ENCODE peak calls at places on chromosomes 3 and 15, in six cellular contexts. A is stomach, C is SK-N-MC, F is upper lobe of right lung, R is WERI-Rb-1, Z is small intestine. L is an unnamed sample.

GRCh38 chr15:79769933-79770332 is 126.9 kb downstream of the MTHFS start:
- DNase-seq in Z (no peak), C (no peak), R (no peak), F (no peak), A (no peak), L (no peak)

GRCh38 chr3:60469481-60469880 is 781.8 kb downstream of the FHIT start:
- DNase-seq in F (no peak), Z (no peak), A (no peak), C (no peak), R (no peak), L (no peak)

GRCh38 chr15:33680336-33680735 is 288.0 kb upstream of the CHRM5 start:
- DNase-seq in C (no peak), F (no peak), A (no peak), R (no peak), Z (no peak), L (no peak)

GRCh38 chr15:73244333-73244732 is 124.4 kb downstream of the HCN4 start:
- DNase-seq in Z (peak), A (no peak), F (no peak), R (peak), C (no peak), L (no peak)

GRCh38 chr3:23778451-23778850 is 27.3 kb upstream of the UBE2E1 start:
- DNase-seq in R (no peak), A (no peak), C (no peak), Z (no peak), F (no peak), L (no peak)

GRCh38 chr3:187702507-187703033 is at the start of gene RTP2:
- DNase-seq in F (no peak), Z (no peak), C (no peak), A (no peak), R (no peak), L (no peak)

GRCh38 chr3:70261283-70261682 is 51.2 kb downstream of the MDFIC2 start:
- DNase-seq in A (no peak), C (no peak), R (no peak), F (no peak), Z (peak), L (no peak)

GRCh38 chr3:122739172-122739571 is 54.5 kb downstream of the HSPBAP1 start:
- DNase-seq in C (no peak), Z (no peak), R (no peak), F (no peak), A (no peak), L (no peak)

GRCh38 chr3:98770261-98771039 is 7.3 kb downstream of the ST3GAL6 start:
- DNase-seq in C (no peak), R (no peak), A (peak), F (no peak), Z (no peak), L (peak)

GRCh38 chr3:82977871-82978270 is 1216.4 kb upstream of the GBE1 start:
- DNase-seq in Z (no peak), F (no peak), R (no peak), C (no peak), A (no peak), L (no peak)

GRCh38 chr15:68100194-68100593 is 46.1 kb downstream of the PIAS1 start:
- DNase-seq in Z (no peak), A (no peak), F (no peak), C (no peak), R (no peak), L (no peak)

GRCh38 chr15:56739964-56740640 is 6.8 kb upstream of the ZNF280D start:
- DNase-seq in C (no peak), F (no peak), Z (no peak), R (no peak), A (no peak), L (no peak)

GRCh38 chr3:60017631-60018030 is 967.8 kb upstream of the CFAP20DC start:
- DNase-seq in C (no peak), F (no peak), R (no peak), Z (peak), A (no peak), L (no peak)

GRCh38 chr3:32239638-32240550 is 1.4 kb downstream of the CMTM8 start:
- DNase-seq in F (no peak), A (peak), R (peak), Z (peak), C (no peak), L (no peak)

GRCh38 chr3:86990171-86990733 is 697 bp downstream of the VGLL3 start:
- DNase-seq in R (peak), Z (peak), A (peak), F (peak), C (no peak), L (peak)

GRCh38 chr15:59688383-59688887 is 685 bp downstream of the BNIP2 start:
- DNase-seq in F (no peak), R (no peak), A (no peak), C (no peak), Z (peak), L (no peak)

GRCh38 chr3:126937533-126938432 is 45.1 kb upstream of the PLXNA1 start:
- DNase-seq in C (no peak), F (no peak), A (no peak), Z (no peak), R (no peak), L (no peak)

GRCh38 chr3:14376348-14377043 is 25.9 kb upstream of the SLC6A6 start:
- DNase-seq in C (no peak), A (no peak), F (no peak), Z (no peak), R (peak), L (no peak)

GRCh38 chr15:25727867-25728600 is 135.1 kb downstream of the ATP10A start:
- DNase-seq in F (no peak), A (peak), Z (no peak), R (no peak), C (no peak), L (no peak)

GRCh38 chr3:178036745-178037144 is 499.5 kb upstream of the KCNMB2 start:
- DNase-seq in Z (no peak), A (no peak), R (no peak), F (no peak), C (no peak), L (no peak)

GRCh38 chr3:39707314-39707909 is 102.0 kb upstream of the MYRIP start:
- DNase-seq in F (no peak), A (no peak), Z (peak), R (no peak), C (no peak), L (no peak)

GRCh38 chr3:27380433-27381357 is 11.5 kb upstream of the NEK10 start:
- DNase-seq in F (no peak), R (no peak), Z (no peak), A (no peak), C (no peak), L (no peak)

GRCh38 chr15:88115529-88116152 is 140.9 kb downstream of the NTRK3 start:
- DNase-seq in F (no peak), Z (peak), C (no peak), A (no peak), R (no peak), L (no peak)

GRCh38 chr3:197363553-197364409 is 65.4 kb upstream of the DLG1 start:
- DNase-seq in Z (no peak), C (no peak), A (peak), R (no peak), F (peak), L (no peak)

GRCh38 chr3:110810356-110810755 is 261.3 kb upstream of the NECTIN3 start:
- DNase-seq in F (no peak), A (no peak), C (no peak), Z (no peak), R (no peak), L (no peak)

GRCh38 chr3:123246846-123247245 is 45.1 kb downstream of the SEC22A start:
- DNase-seq in R (no peak), C (no peak), Z (peak), F (no peak), A (no peak), L (no peak)

GRCh38 chr3:23806322-23807160 is 786 bp downstream of the UBE2E1 start:
- DNase-seq in Z (no peak), R (peak), F (peak), A (no peak), C (no peak), L (peak)

GRCh38 chr15:73840771-73841170 is 32.6 kb upstream of the TBC1D21 start:
- DNase-seq in F (no peak), A (no peak), C (no peak), R (no peak), Z (no peak), L (no peak)

GRCh38 chr15:82105458-82106205 is 59.8 kb upstream of the MEX3B start:
- DNase-seq in C (no peak), R (peak), Z (peak), A (no peak), F (no peak), L (no peak)

GRCh38 chr15:71051539-71051938 is 63.7 kb upstream of the THSD4 start:
- DNase-seq in A (no peak), F (no peak), Z (no peak), C (no peak), R (no peak), L (no peak)

GRCh38 chr3:128095222-128095703 is 28.3 kb downstream of the RUVBL1 start:
- DNase-seq in Z (peak), A (peak), R (peak), C (no peak), F (peak), L (peak)
- H3K27ac ChIP-seq in Z (no peak), A (no peak), R (peak), C (no peak), F (no peak), L (no peak)

DNA sequence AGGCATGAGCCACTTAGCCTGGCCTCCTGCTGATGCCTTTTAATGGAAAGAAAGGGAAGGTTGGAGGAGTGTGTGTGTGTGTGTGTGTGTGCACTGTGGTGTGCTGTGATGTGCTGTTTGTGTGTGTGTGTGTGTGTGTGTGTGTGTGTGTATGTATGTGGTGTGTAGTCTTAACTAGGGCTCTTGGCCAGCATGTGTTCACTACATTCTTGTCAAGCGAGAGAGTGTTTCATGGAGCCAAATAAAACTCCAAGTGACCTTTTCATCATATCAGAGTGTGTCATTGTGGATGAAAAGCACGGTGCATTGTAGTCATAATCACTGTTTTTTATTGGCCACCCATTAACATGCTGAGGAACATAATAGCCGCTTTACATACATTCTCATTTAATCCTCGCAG is 30.8 kb upstream of the BHLHE40 start:
- DNase-seq in C (no peak), R (no peak), F (no peak), Z (no peak), A (no peak), L (no peak)
- H3K27ac ChIP-seq in C (no peak), R (no peak), F (no peak), Z (no peak), A (no peak), L (no peak)

GRCh38 chr3:142209655-142210054 is 15.7 kb downstream of the GK5 start:
- DNase-seq in R (no peak), Z (peak), F (no peak), A (no peak), C (no peak), L (no peak)
- H3K27ac ChIP-seq in R (no peak), Z (no peak), F (no peak), A (no peak), C (peak), L (no peak)

DNA sequence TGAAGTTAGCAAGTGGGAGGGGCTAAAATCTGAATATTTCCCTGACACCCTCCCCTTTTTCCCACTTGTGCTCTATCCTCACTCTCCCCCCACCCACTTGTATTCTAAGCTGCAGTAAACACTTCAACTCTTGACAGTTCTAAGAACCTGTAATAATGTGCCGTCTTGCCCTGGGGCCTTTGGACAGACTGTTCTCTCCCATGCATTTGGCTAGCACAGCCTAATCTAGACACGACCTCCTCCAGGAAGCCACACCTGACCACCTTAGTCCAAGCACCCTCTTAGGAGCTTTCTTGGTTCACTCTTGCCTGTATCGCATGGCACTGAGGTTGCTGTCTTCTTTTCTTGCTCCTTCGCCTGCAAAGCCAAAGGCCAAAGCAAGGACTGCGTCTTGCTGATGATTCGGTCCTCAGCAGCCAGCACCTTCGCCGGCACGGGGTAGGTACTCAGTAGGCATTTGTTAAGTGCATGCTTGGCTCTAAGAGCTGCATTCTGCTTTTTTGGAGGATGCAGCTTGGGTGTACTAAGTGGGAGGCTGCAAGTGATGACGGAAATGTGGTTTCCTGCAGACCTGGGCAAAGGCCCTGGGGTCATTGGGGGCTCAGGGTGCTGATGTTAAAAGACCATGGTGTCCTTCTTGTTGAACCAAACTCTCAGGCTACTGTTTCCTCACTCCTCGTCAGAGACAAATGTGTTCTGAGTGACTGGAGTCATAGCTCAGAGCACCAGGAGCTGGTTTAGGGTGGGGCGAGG is 2.0 kb upstream of the ZNF710 start:
- DNase-seq in R (no peak), F (peak), Z (no peak), A (no peak), C (no peak), L (peak)
- H3K27ac ChIP-seq in R (no peak), F (peak), Z (peak), A (peak), C (no peak), L (peak)

GRCh38 chr15:90149609-90150340 is 47.5 kb upstream of the IDH2 start:
- DNase-seq in F (no peak), C (no peak), Z (no peak), R (no peak), A (no peak), L (no peak)
- H3K27ac ChIP-seq in F (no peak), C (no peak), Z (peak), R (peak), A (peak), L (no peak)